ENCODE peak calls at places on chromosomes 3 and 15, in nine cellular contexts. One of them, this sample, is unnamed.

GRCh38 chr3:138187296-138188012 is at the start of gene ARMC8:
- DNase-seq in left ventricle myocardium inferior: peak; percentile 63
- DNase-seq in AG09309: no peak
- DNase-seq in heart right ventricle: no peak
- DNase-seq in CD8-positive, alpha-beta T cell: peak; percentile 35
- DNase-seq in OCI-LY7: no peak
- DNase-seq in HL-60: peak; percentile 70
- DNase-seq in fibroblast of mammary gland: peak; percentile 83
- DNase-seq in GM12878: no peak
- DNase-seq in this sample: no peak

GRCh38 chr15:41847206-41847605 is 8.6 kb downstream of the PLA2G4B start:
- DNase-seq in OCI-LY7: no peak
- DNase-seq in fibroblast of mammary gland: no peak
- DNase-seq in left ventricle myocardium inferior: no peak
- DNase-seq in HL-60: no peak
- DNase-seq in CD8-positive, alpha-beta T cell: no peak
- DNase-seq in heart right ventricle: no peak
- DNase-seq in GM12878: no peak
- DNase-seq in AG09309: no peak
- DNase-seq in this sample: no peak

GRCh38 chr3:13073042-13073906 is at the start of gene IQSEC1:
- DNase-seq in left ventricle myocardium inferior: peak; percentile 62
- DNase-seq in heart right ventricle: peak; percentile 40
- DNase-seq in GM12878: no peak
- DNase-seq in CD8-positive, alpha-beta T cell: peak; percentile 77
- DNase-seq in AG09309: no peak
- DNase-seq in HL-60: no peak
- DNase-seq in OCI-LY7: peak; percentile 93
- DNase-seq in fibroblast of mammary gland: peak; percentile 8
- DNase-seq in this sample: no peak

GRCh38 chr3:119173325-119173724 is at the start of gene UPK1B:
- DNase-seq in fibroblast of mammary gland: no peak
- DNase-seq in GM12878: no peak
- DNase-seq in heart right ventricle: no peak
- DNase-seq in OCI-LY7: no peak
- DNase-seq in left ventricle myocardium inferior: no peak
- DNase-seq in CD8-positive, alpha-beta T cell: no peak
- DNase-seq in HL-60: no peak
- DNase-seq in AG09309: no peak
- DNase-seq in this sample: no peak

GRCh38 chr3:118137783-118138182 is 896.9 kb downstream of the IGSF11 start:
- DNase-seq in AG09309: no peak
- DNase-seq in HL-60: no peak
- DNase-seq in OCI-LY7: no peak
- DNase-seq in GM12878: no peak
- DNase-seq in heart right ventricle: no peak
- DNase-seq in CD8-positive, alpha-beta T cell: no peak
- DNase-seq in left ventricle myocardium inferior: no peak
- DNase-seq in fibroblast of mammary gland: no peak
- DNase-seq in this sample: no peak

GRCh38 chr3:106719583-106719982 is 657.7 kb upstream of the CCDC54 start:
- DNase-seq in fibroblast of mammary gland: no peak
- DNase-seq in heart right ventricle: no peak
- DNase-seq in AG09309: no peak
- DNase-seq in CD8-positive, alpha-beta T cell: no peak
- DNase-seq in OCI-LY7: no peak
- DNase-seq in GM12878: no peak
- DNase-seq in left ventricle myocardium inferior: no peak
- DNase-seq in HL-60: no peak
- DNase-seq in this sample: no peak

GRCh38 chr15:44194397-44195150 is 497 bp downstream of the FRMD5 start:
- DNase-seq in left ventricle myocardium inferior: peak; percentile 18
- DNase-seq in OCI-LY7: no peak
- DNase-seq in CD8-positive, alpha-beta T cell: peak; percentile 37
- DNase-seq in GM12878: no peak
- DNase-seq in HL-60: no peak
- DNase-seq in AG09309: no peak
- DNase-seq in heart right ventricle: peak; percentile 6
- DNase-seq in fibroblast of mammary gland: peak; percentile 46
- DNase-seq in this sample: no peak

GRCh38 chr3:113241292-113242033 is 30.1 kb downstream of the BOC start:
- DNase-seq in AG09309: no peak
- DNase-seq in HL-60: no peak
- DNase-seq in heart right ventricle: no peak
- DNase-seq in OCI-LY7: no peak
- DNase-seq in GM12878: no peak
- DNase-seq in fibroblast of mammary gland: peak; percentile 33
- DNase-seq in CD8-positive, alpha-beta T cell: no peak
- DNase-seq in left ventricle myocardium inferior: no peak
- DNase-seq in this sample: no peak

GRCh38 chr3:17125738-17126137 is 241.0 kb downstream of the PLCL2 start:
- DNase-seq in AG09309: no peak
- DNase-seq in GM12878: no peak
- DNase-seq in CD8-positive, alpha-beta T cell: no peak
- DNase-seq in HL-60: no peak
- DNase-seq in fibroblast of mammary gland: no peak
- DNase-seq in left ventricle myocardium inferior: no peak
- DNase-seq in heart right ventricle: no peak
- DNase-seq in OCI-LY7: no peak
- DNase-seq in this sample: no peak

GRCh38 chr3:37824954-37825328 is 36.7 kb upstream of the CTDSPL start:
- DNase-seq in GM12878: no peak
- DNase-seq in heart right ventricle: no peak
- DNase-seq in HL-60: no peak
- DNase-seq in CD8-positive, alpha-beta T cell: no peak
- DNase-seq in AG09309: no peak
- DNase-seq in fibroblast of mammary gland: no peak
- DNase-seq in left ventricle myocardium inferior: no peak
- DNase-seq in OCI-LY7: no peak
- DNase-seq in this sample: no peak

DNA sequence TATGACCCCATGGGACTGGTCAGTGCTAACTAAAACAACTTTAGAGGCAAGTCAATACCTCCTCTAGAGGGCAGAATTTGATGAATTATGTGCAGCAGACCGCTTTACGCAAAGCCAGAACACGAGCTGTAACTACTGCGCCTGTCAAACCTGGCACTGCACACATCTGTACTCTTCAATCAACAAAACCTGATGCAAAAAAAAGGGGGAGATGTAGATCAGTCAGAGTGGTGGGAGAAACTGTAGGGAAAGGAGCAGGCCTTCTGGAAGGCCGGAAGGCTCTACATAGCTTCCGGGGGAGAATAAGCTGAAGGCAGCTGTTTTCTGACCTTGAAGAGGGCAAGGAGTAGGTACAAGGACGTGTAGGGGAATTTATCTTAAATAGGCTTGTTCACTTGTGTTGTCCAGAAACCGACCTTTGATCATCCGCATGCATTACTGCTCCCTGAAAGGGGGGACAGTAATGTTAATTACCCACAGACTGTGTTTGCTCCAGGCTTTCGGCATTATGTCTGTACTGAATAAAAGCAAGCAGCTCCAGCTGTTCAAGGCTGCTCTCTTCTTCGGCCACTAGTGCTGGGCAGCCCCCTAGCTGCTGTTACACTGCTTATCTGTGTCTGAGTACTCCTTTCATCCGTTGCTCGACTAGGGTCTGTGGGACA is 41.0 kb downstream of the GPR160 start:
- DNase-seq in GM12878: no peak
- DNase-seq in left ventricle myocardium inferior: no peak
- DNase-seq in HL-60: no peak
- DNase-seq in AG09309: no peak
- DNase-seq in heart right ventricle: no peak
- DNase-seq in OCI-LY7: peak; percentile 51
- DNase-seq in fibroblast of mammary gland: no peak
- DNase-seq in CD8-positive, alpha-beta T cell: no peak
- DNase-seq in this sample: no peak
- TF ChIP-seq CTCF in GM12878: peak; percentile 15
- TF ChIP-seq CTCF in left ventricle myocardium inferior: no peak
- TF ChIP-seq CTCF in HL-60: no peak
- TF ChIP-seq CTCF in AG09309: no peak
- TF ChIP-seq CTCF in heart right ventricle: no peak
- TF ChIP-seq CTCF in OCI-LY7: peak; percentile 77
- TF ChIP-seq CTCF in fibroblast of mammary gland: no peak
- TF ChIP-seq CTCF in CD8-positive, alpha-beta T cell: no peak
- TF ChIP-seq CTCF in this sample: no peak

GRCh38 chr15:99452728-99453643 is 112.8 kb upstream of the MEF2A start:
- DNase-seq in left ventricle myocardium inferior: peak; percentile 89
- DNase-seq in OCI-LY7: no peak
- DNase-seq in GM12878: peak; percentile 60
- DNase-seq in CD8-positive, alpha-beta T cell: peak; percentile 11
- DNase-seq in heart right ventricle: peak; percentile 92
- DNase-seq in fibroblast of mammary gland: no peak
- DNase-seq in AG09309: no peak
- DNase-seq in HL-60: peak; percentile 62
- DNase-seq in this sample: no peak

GRCh38 chr15:99455796-99456160 is 110.0 kb upstream of the MEF2A start:
- DNase-seq in CD8-positive, alpha-beta T cell: peak; percentile 5
- DNase-seq in left ventricle myocardium inferior: no peak
- DNase-seq in GM12878: no peak
- DNase-seq in OCI-LY7: no peak
- DNase-seq in fibroblast of mammary gland: no peak
- DNase-seq in heart right ventricle: peak; percentile 10
- DNase-seq in AG09309: no peak
- DNase-seq in HL-60: no peak
- DNase-seq in this sample: no peak

GRCh38 chr15:99453646-99454045 is 112.1 kb upstream of the MEF2A start:
- DNase-seq in left ventricle myocardium inferior: no peak
- DNase-seq in CD8-positive, alpha-beta T cell: peak; percentile 9
- DNase-seq in HL-60: no peak
- DNase-seq in heart right ventricle: peak; percentile 3
- DNase-seq in OCI-LY7: no peak
- DNase-seq in GM12878: no peak
- DNase-seq in fibroblast of mammary gland: no peak
- DNase-seq in AG09309: no peak
- DNase-seq in this sample: no peak

GRCh38 chr15:99454107-99454809 is 111.5 kb upstream of the MEF2A start:
- DNase-seq in GM12878: no peak
- DNase-seq in OCI-LY7: no peak
- DNase-seq in left ventricle myocardium inferior: no peak
- DNase-seq in CD8-positive, alpha-beta T cell: peak; percentile 5
- DNase-seq in heart right ventricle: peak; percentile 8
- DNase-seq in AG09309: no peak
- DNase-seq in HL-60: no peak
- DNase-seq in fibroblast of mammary gland: no peak
- DNase-seq in this sample: no peak

DNA sequence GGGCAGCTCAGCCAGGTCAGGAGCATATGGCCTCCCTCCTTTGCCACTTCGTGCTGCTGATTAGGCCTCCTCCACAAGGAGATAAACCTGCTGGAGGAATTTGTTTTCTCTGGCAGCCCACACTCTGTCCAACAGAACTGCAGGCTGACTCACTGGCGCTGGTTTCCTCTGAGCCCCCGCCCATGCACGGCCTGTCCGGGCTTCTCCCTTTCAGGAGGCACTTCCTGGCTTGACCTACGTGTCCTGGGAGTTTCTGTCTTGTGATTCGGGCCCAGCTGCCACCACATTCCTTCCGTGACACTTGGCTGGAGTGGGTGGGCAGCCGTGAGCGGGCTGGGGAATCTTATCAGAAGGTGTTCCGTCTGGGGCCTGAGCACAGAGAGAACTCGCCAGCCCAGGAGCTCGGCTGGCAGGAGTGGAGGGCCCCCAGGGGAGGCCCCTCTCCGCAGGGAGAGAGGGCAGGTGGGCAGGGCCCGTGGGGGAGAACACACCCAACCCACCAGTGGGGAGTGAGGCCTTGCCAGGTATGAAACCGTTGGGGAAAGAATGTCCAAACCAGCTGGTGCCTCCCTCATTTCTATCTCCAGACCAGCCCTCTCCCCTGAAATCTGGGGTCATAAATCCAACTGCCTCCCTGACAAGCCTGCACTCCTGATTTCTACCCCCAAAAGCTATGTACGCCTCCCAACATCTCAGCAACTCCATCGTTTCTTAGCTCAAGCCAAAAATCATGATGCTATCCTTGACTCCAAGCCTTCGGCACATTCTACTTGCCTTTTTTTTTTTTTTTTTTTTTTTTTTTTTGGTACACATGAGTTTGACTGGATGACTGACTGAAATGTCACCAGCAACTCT is 110.6 kb upstream of the MEF2A start:
- DNase-seq in GM12878: no peak
- DNase-seq in OCI-LY7: no peak
- DNase-seq in AG09309: peak; percentile 71
- DNase-seq in fibroblast of mammary gland: peak; percentile 93
- DNase-seq in CD8-positive, alpha-beta T cell: peak; percentile 6
- DNase-seq in HL-60: no peak
- DNase-seq in heart right ventricle: peak; percentile 94
- DNase-seq in left ventricle myocardium inferior: peak; percentile 91
- DNase-seq in this sample: peak; percentile 68
- H3K4me3 ChIP-seq in GM12878: no peak overlapping the region
- H3K4me3 ChIP-seq in OCI-LY7: no peak overlapping the region
- H3K4me3 ChIP-seq in AG09309: no peak overlapping the region
- H3K4me3 ChIP-seq in fibroblast of mammary gland: no peak overlapping the region
- H3K4me3 ChIP-seq in CD8-positive, alpha-beta T cell: no peak overlapping the region
- H3K4me3 ChIP-seq in HL-60: no peak overlapping the region
- H3K4me3 ChIP-seq in heart right ventricle: no peak overlapping the region
- H3K4me3 ChIP-seq in left ventricle myocardium inferior: peak overlapping the region; percentile 29
- H3K4me3 ChIP-seq in this sample: no peak overlapping the region

GRCh38 chr3:107884719-107885460 is 205.9 kb downstream of the CD47 start:
- DNase-seq in heart right ventricle: peak; percentile 47
- DNase-seq in OCI-LY7: no peak
- DNase-seq in GM12878: no peak
- DNase-seq in AG09309: peak; percentile 76
- DNase-seq in left ventricle myocardium inferior: no peak
- DNase-seq in HL-60: no peak
- DNase-seq in fibroblast of mammary gland: peak; percentile 92
- DNase-seq in CD8-positive, alpha-beta T cell: no peak
- DNase-seq in this sample: peak; percentile 57
- TF ChIP-seq CTCF in heart right ventricle: no peak
- TF ChIP-seq CTCF in OCI-LY7: no peak
- TF ChIP-seq CTCF in GM12878: no peak
- TF ChIP-seq CTCF in AG09309: no peak
- TF ChIP-seq CTCF in left ventricle myocardium inferior: no peak
- TF ChIP-seq CTCF in HL-60: no peak
- TF ChIP-seq CTCF in fibroblast of mammary gland: peak; percentile 28
- TF ChIP-seq CTCF in CD8-positive, alpha-beta T cell: no peak
- TF ChIP-seq CTCF in this sample: peak; percentile 14

DNA sequence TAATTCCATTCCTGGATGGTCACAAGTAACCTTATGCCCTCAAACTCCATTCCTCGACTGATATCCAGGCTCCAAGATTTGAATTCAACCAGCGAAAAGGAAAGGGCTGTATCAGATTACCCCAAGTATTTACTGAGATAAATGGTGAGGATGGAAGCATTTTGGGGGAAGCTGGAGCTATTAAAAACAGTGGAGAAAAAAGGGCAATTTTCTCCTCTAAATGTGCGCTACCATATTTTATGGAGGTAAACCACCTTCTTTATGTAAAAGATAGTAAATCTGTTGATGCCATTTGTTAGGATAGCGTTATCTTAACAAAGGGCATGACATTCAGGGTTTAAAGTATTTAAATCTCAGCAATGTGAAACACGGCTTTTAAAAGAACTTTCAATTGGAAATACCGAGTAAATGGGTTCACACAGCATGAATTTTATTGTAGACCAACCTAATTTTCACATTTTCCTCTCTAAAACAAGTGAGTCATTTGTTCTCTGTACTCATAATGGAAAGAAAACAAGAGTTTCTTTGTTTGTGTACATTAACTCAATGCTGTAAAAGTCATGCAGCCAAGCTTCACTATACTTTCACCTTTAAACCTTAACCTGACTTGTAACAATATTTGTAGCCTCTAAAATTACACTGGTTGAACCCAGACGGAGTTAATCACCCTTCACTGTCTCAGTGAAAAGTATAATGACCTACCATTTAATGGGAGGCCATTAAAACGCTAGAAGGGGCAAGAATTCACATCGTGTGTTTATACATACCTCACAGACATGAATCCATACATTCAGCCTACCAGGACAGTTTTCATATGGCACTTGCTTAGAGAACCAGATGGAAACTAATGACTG is 773.4 kb downstream of the ROBO1 start:
- DNase-seq in AG09309: no peak
- DNase-seq in heart right ventricle: no peak
- DNase-seq in OCI-LY7: no peak
- DNase-seq in HL-60: no peak
- DNase-seq in GM12878: no peak
- DNase-seq in left ventricle myocardium inferior: no peak
- DNase-seq in CD8-positive, alpha-beta T cell: no peak
- DNase-seq in fibroblast of mammary gland: peak; percentile 29
- DNase-seq in this sample: no peak
- H3K4me3 ChIP-seq in AG09309: no peak overlapping the region
- H3K4me3 ChIP-seq in heart right ventricle: no peak overlapping the region
- H3K4me3 ChIP-seq in OCI-LY7: no peak overlapping the region
- H3K4me3 ChIP-seq in HL-60: no peak overlapping the region
- H3K4me3 ChIP-seq in GM12878: no peak overlapping the region
- H3K4me3 ChIP-seq in left ventricle myocardium inferior: no peak overlapping the region
- H3K4me3 ChIP-seq in CD8-positive, alpha-beta T cell: no peak overlapping the region
- H3K4me3 ChIP-seq in fibroblast of mammary gland: no peak overlapping the region
- H3K4me3 ChIP-seq in this sample: no peak overlapping the region